ENCODE peak calls at places on chromosomes 11 and 22, in six cellular contexts. C is neural crest cell; E is Ammon's horn; D is kidney; X is stimulated activated CD8-positive, alpha-beta memory T cell treated with anti-CD3 and anti-CD28 coated beads, Interleukin-4, amount 100 ng/mL, for 1 hour; V is stimulated activated CD4-positive, alpha-beta T cell treated with anti-CD3 and anti-CD28 coated beads, Interleukin-12 subunit alpha, Interleukin-12 subunit beta, amount 100 ng/mL, for 48 hours. J is an unnamed sample.

GRCh38 chr11:14500181-14500651 is 605 bp upstream of the COPB1 start:
- DNase-seq in C (no peak), E (peak), D (no peak), X (peak), V (peak), J (no peak)

GRCh38 chr11:64723907-64724862 is 1.2 kb upstream of the NRXN2 start:
- DNase-seq in C (no peak), E (no peak), D (no peak), X (no peak), V (no peak), J (no peak)

GRCh38 chr11:35135222-35135621 is 3.7 kb upstream of the CD44 start:
- DNase-seq in C (no peak), E (no peak), D (no peak), X (no peak), V (no peak), J (no peak)

GRCh38 chr11:132780051-132780450 is 752.2 kb downstream of the OPCML start:
- DNase-seq in C (no peak), E (no peak), D (no peak), X (no peak), V (no peak), J (no peak)

GRCh38 chr11:76120513-76121081 is 85.7 kb downstream of the WNT11 start:
- DNase-seq in C (no peak), E (peak), D (no peak), X (no peak), V (no peak), J (no peak)

GRCh38 chr22:28024422-28024888 is 105.4 kb upstream of the PITPNB start:
- DNase-seq in C (no peak), E (no peak), D (peak), X (no peak), V (no peak), J (no peak)

GRCh38 chr11:32137263-32137662 is 46.4 kb downstream of the RCN1 start:
- DNase-seq in C (no peak), E (no peak), D (no peak), X (no peak), V (no peak), J (no peak)

GRCh38 chr22:19147193-19147780 is 2.8 kb downstream of the GSC2 start:
- DNase-seq in C (no peak), E (no peak), D (no peak), X (no peak), V (no peak), J (no peak)

GRCh38 chr11:47392546-47393162 is 14.3 kb upstream of the SPI1 start:
- DNase-seq in C (no peak), E (no peak), D (peak), X (no peak), V (no peak), J (no peak)

GRCh38 chr11:74749965-74750296 is 1.3 kb downstream of the RNF169 start:
- DNase-seq in C (no peak), E (no peak), D (no peak), X (no peak), V (no peak), J (no peak)

GRCh38 chr11:100009728-100010127 is 677.4 kb upstream of the ARHGAP42 start:
- DNase-seq in C (no peak), E (no peak), D (no peak), X (no peak), V (no peak), J (no peak)

GRCh38 chr22:25404923-25405853 is 159.3 kb upstream of the GRK3 start:
- DNase-seq in C (no peak), E (peak), D (peak), X (peak), V (peak), J (no peak)

GRCh38 chr11:122202161-122202950 is 86.3 kb upstream of the BLID start:
- DNase-seq in C (no peak), E (no peak), D (no peak), X (no peak), V (no peak), J (peak)

GRCh38 chr22:30262917-30263741 is 3.5 kb downstream of the OSM start:
- DNase-seq in C (peak), E (peak), D (peak), X (peak), V (peak), J (no peak)

GRCh38 chr22:38353701-38354100 is 36.5 kb upstream of the CSNK1E start:
- DNase-seq in C (no peak), E (no peak), D (no peak), X (no peak), V (no peak), J (no peak)

GRCh38 chr11:120752668-120753067 is 241.1 kb downstream of the GRIK4 start:
- DNase-seq in C (no peak), E (no peak), D (no peak), X (no peak), V (no peak), J (no peak)

GRCh38 chr11:8656291-8656690 is 26.2 kb downstream of the TRIM66 start:
- DNase-seq in C (no peak), E (no peak), D (no peak), X (no peak), V (no peak), J (no peak)

GRCh38 chr11:33919645-33920044 is 27.8 kb upstream of the LMO2 start:
- DNase-seq in C (no peak), E (no peak), D (no peak), X (no peak), V (no peak), J (no peak)

GRCh38 chr11:88447285-88447684 is 109.7 kb upstream of the CTSC start:
- DNase-seq in C (no peak), E (no peak), D (no peak), X (no peak), V (no peak), J (no peak)

GRCh38 chr22:32644252-32645100 is 157.0 kb upstream of the TIMP3 start:
- DNase-seq in C (no peak), E (no peak), D (peak), X (no peak), V (no peak), J (no peak)

GRCh38 chr22:45242778-45243191 is 2.1 kb upstream of the KIAA0930 start:
- DNase-seq in C (no peak), E (peak), D (peak), X (no peak), V (no peak), J (no peak)

GRCh38 chr11:40183073-40184064 is 1276.1 kb downstream of the LRRC4C start:
- DNase-seq in C (no peak), E (no peak), D (no peak), X (no peak), V (no peak), J (no peak)

GRCh38 chr11:65496304-65497140 is 2.3 kb upstream of the MALAT1 start:
- DNase-seq in C (no peak), E (no peak), D (peak), X (no peak), V (no peak), J (no peak)

J was measured in GOT3.